ENCODE peak calls at places on chromosomes 12 and 14, in seven cellular contexts. Z, F, A, N, U, R and M are unnamed samples.

GRCh38 chr14:77267937-77268699 is 2.9 kb downstream of the NGB start:
- DNase-seq in N (no peak), R (no peak), A (no peak), F (no peak), Z (no peak), U (no peak), M (no peak)

GRCh38 chr14:77031680-77032482 is 3.4 kb upstream of the IRF2BPL start:
- DNase-seq in Z (no peak), U (no peak), R (no peak), N (no peak), F (peak), A (peak), M (no peak)

GRCh38 chr12:113634982-113635381 is 163.3 kb upstream of the LHX5 start:
- DNase-seq in N (no peak), R (no peak), U (no peak), F (no peak), Z (no peak), A (no peak), M (no peak)

GRCh38 chr14:101183376-101184103 is 280.0 kb upstream of the RTL1 start:
- DNase-seq in U (no peak), Z (no peak), N (peak), A (peak), F (no peak), R (no peak), M (peak)

GRCh38 chr12:55019784-55020183 is at the start of gene NEUROD4:
- DNase-seq in F (no peak), N (peak), R (peak), Z (no peak), U (peak), A (peak), M (peak)

GRCh38 chr12:4116251-4117111 is 157.1 kb upstream of the CCND2 start:
- DNase-seq in F (peak), U (peak), A (peak), R (no peak), N (no peak), Z (peak), M (peak)

GRCh38 chr12:75848533-75848932 is 183.0 kb downstream of the PHLDA1 start:
- DNase-seq in Z (no peak), R (no peak), A (peak), U (no peak), F (no peak), N (no peak), M (no peak)

GRCh38 chr14:94120667-94121335 is 8.6 kb downstream of the IFI27L2 start:
- DNase-seq in F (peak), U (no peak), A (peak), N (no peak), Z (no peak), R (no peak), M (no peak)

GRCh38 chr14:99333841-99334240 is 61.8 kb upstream of the BCL11B start:
- DNase-seq in R (no peak), Z (no peak), N (no peak), U (no peak), A (no peak), F (no peak), M (no peak)

GRCh38 chr14:78178071-78178470 is 7.9 kb downstream of the NRXN3 start:
- DNase-seq in U (no peak), A (no peak), R (no peak), F (no peak), Z (no peak), N (no peak), M (no peak)

GRCh38 chr14:101932668-101933067 is 31.7 kb upstream of the DYNC1H1 start:
- DNase-seq in R (no peak), F (peak), A (no peak), N (no peak), Z (no peak), U (no peak), M (no peak)

GRCh38 chr12:69161835-69162234 is 77.5 kb upstream of the CPSF6 start:
- DNase-seq in R (no peak), N (no peak), Z (no peak), F (no peak), U (no peak), A (peak), M (no peak)

GRCh38 chr14:104133496-104133895 is 4.9 kb upstream of the KIF26A start:
- DNase-seq in N (no peak), U (no peak), F (peak), R (no peak), A (no peak), Z (peak), M (no peak)

GRCh38 chr14:46646796-46647195 is 4.8 kb downstream of the RPL10L start:
- DNase-seq in R (no peak), U (no peak), Z (no peak), F (no peak), N (no peak), A (no peak), M (no peak)

GRCh38 chr14:74670726-74671125 is 42.2 kb downstream of the AREL1 start:
- DNase-seq in N (no peak), A (peak), Z (no peak), F (no peak), U (no peak), R (no peak), M (no peak)

GRCh38 chr12:94761559-94761958 is 111.2 kb upstream of the TMCC3 start:
- DNase-seq in U (no peak), F (no peak), A (peak), R (no peak), N (no peak), Z (no peak), M (peak)

GRCh38 chr14:74959596-74960180 is 4.3 kb upstream of the PGF start:
- DNase-seq in R (no peak), A (no peak), F (no peak), Z (no peak), N (no peak), U (no peak), M (no peak)

GRCh38 chr12:27162229-27162537 is 79.8 kb upstream of the C12orf71 start:
- DNase-seq in R (no peak), F (no peak), U (no peak), Z (no peak), A (no peak), N (no peak), M (no peak)

GRCh38 chr12:120497524-120498150 is 1.7 kb downstream of the DYNLL1 start:
- DNase-seq in A (peak), R (no peak), N (no peak), Z (no peak), U (no peak), F (no peak), M (no peak)

GRCh38 chr12:644293-644639 is 19.0 kb downstream of the NINJ2 start:
- DNase-seq in N (no peak), F (peak), A (no peak), Z (no peak), U (no peak), R (no peak), M (no peak)

GRCh38 chr14:31926123-31926522 is 151.0 kb upstream of the ARHGAP5 start:
- DNase-seq in N (no peak), A (peak), F (no peak), R (no peak), U (no peak), Z (no peak), M (no peak)

GRCh38 chr12:49288412-49288853 is 6.5 kb upstream of the PRPH start:
- DNase-seq in F (peak), Z (no peak), A (peak), N (peak), R (no peak), U (peak), M (peak)

GRCh38 chr12:112537710-112538396 is 119.1 kb downstream of the PTPN11 start:
- DNase-seq in Z (no peak), U (no peak), A (no peak), R (no peak), N (no peak), F (no peak), M (peak)

GRCh38 chr12:112536367-112536730 is 117.6 kb downstream of the PTPN11 start:
- DNase-seq in N (no peak), R (no peak), Z (no peak), A (no peak), U (no peak), F (no peak), M (no peak)

GRCh38 chr12:112538740-112539139 is 120.0 kb downstream of the PTPN11 start:
- DNase-seq in Z (no peak), N (no peak), U (no peak), A (no peak), R (no peak), F (no peak), M (no peak)

GRCh38 chr12:112540021-112540420 is 121.3 kb downstream of the PTPN11 start:
- DNase-seq in N (no peak), A (no peak), U (no peak), F (no peak), Z (no peak), R (no peak), M (no peak)

DNA sequence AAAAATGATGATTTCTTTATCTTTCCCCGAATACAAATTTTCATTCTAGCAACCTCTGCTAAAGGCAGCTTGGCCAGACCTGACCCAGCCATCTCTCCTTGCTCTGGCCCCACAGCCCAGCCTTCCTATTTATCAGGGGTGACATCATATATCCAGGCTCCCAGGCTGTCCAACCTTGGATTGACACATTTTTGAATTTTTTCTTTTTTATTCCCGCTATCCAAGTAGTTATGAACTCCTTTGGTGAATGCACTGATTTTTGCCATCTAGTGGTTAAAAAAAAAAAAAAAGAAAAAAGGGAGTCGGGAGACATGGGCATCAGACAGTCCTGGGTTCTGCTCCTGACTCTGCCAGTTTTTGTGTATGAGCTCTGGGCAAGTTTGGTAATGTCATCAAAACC is 120.5 kb downstream of the PTPN11 start:
- DNase-seq in A (no peak), U (no peak), F (no peak), N (no peak), R (no peak), Z (no peak), M (no peak)
- TF ChIP-seq CTCF in A (no peak), U (no peak), F (no peak), N (no peak), R (no peak), Z (no peak), M (peak)

DNA sequence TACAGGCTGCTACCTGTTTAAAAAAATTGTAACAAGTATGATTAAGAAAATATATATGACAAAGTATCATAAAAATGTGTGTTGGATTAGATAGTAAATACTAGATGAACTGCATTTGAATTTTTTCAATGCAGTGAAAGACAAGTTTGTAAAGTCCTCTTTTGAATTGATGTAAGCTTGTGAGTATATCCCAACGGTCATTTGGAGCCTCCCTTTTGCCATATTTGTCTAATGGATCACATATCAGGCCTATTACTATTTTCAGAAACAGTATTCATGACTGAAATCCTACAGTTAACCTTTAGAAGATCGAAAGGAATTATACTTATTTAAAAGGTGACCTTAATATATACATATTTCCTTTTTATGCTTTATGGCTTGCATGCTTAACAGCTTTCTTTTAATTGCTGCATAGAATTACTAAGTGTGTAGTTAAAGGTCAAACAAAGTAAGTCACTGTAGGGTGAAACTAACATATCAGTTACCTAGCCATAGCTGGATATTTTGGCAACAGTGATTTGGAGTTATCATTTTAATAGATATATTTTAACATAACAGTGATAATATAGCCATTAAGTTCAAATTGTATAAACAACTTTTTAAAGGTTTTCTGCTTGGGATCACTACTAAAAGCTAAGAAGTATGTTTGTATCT is 53.6 kb downstream of the USP15 start:
- DNase-seq in Z (no peak), A (no peak), R (no peak), U (no peak), F (no peak), N (no peak), M (no peak)
- TF ChIP-seq CTCF in Z (no peak), A (no peak), R (no peak), U (no peak), F (no peak), N (no peak), M (no peak)

DNA sequence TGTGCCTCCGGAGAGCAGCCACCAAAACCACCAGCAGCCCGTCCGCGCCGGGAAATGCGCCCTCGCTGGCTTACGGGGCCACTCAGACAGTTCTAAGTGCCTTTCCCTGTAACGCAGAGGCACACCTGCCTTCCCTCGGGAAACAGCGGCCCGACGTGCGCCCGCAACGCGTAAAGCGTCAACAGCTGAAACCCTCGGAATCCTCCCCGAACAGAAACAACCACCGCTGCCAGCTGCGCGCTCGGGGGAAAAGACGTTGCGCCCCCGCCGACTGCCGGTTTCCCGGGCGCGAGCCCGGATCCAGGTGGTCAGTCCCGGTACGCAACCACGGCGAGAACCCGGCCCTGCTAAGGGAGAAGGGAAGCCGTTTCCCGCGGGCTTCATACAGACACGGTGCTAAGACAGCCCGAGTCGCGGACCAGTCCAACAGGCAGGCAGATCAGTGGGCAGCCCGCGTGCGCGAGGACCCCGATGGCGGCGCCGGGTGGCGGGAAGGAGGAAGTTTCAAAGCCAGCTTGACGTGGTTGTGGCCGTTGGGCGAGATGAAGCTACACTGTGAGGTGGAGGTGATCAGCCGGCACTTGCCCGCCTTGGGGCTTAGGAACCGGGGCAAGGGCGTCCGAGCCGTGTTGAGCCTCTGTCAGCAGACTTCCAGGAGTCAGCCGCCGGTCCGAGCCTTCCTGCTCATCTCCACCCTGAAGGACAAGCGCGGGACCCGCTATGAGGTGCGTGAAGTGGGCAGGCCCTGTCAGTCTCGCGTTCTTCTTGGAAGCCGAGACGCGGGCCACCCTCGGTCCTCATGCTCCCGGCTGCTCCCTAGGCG is at the start of gene LRR1:
- DNase-seq in R (peak), F (peak), A (peak), N (peak), Z (peak), U (peak), M (peak)
- TF ChIP-seq CTCF in R (no peak), F (no peak), A (no peak), N (no peak), Z (no peak), U (no peak), M (no peak)

GRCh38 chr12:17527021-17527420 is 563.0 kb downstream of the RERGL start:
- DNase-seq in N (no peak), U (no peak), A (no peak), Z (no peak), R (no peak), F (no peak), M (no peak)

GRCh38 chr12:17528394-17528793 is 561.6 kb downstream of the RERGL start:
- DNase-seq in R (no peak), A (no peak), F (no peak), U (no peak), N (no peak), Z (no peak), M (no peak)
- TF ChIP-seq CTCF in R (no peak), A (no peak), F (no peak), U (no peak), N (no peak), Z (no peak), M (no peak)

GRCh38 chr12:79935021-79935623 is at the start of gene PPP1R12A:
- DNase-seq in Z (peak), A (peak), U (peak), R (peak), N (peak), F (peak), M (peak)
- TF ChIP-seq CTCF in Z (no peak), A (peak), U (peak), R (peak), N (no peak), F (no peak), M (no peak)

DNA sequence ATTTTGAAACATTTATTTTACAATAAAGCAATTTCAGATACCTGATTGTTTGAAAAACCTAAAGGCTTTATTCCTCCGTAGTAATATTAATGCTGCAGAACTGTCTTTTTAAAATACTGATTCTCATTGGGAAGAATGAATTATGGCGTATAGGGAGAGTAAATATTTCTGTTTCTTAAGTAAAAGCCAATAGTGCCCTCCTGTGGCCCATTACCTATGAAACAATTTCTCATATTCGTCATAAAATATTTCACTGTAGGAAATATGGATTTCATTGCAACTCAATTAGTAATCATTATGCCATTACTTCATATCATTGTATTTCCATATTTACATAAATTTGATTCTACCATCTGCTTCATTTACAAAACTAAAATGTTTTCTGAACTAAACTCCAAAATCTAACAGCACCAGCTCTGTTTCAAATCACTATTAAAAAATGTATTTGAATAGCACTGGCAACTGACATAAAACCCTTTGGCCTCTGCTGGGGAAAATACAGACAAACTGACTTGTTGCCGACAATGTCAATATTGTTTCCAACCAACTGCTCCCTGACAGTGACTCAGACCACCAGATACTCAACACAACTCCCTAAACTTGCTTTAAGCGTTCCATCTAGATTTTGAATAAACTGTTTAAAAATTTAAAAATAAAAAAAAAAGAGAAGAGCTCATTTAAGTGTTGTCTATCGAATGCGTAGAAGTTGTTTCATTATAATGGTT is 290.3 kb downstream of the NAV3 start:
- DNase-seq in A (peak), Z (no peak), F (no peak), N (no peak), R (no peak), U (no peak), M (peak)
- TF ChIP-seq CTCF in A (peak), Z (no peak), F (no peak), N (no peak), R (peak), U (peak), M (no peak)

GRCh38 chr12:57546438-57547365 is at the start of gene DCTN2:
- DNase-seq in Z (peak), U (peak), N (peak), F (peak), R (peak), A (peak), M (peak)
- TF ChIP-seq CTCF in Z (no peak), U (peak), N (no peak), F (no peak), R (no peak), A (peak), M (no peak)

GRCh38 chr12:51534675-51535074 is 56.4 kb upstream of the SCN8A start:
- DNase-seq in A (no peak), Z (no peak), F (no peak), N (no peak), U (no peak), R (no peak), M (no peak)

GRCh38 chr12:51538149-51538548 is 52.9 kb upstream of the SCN8A start:
- DNase-seq in A (no peak), Z (no peak), R (no peak), F (no peak), U (no peak), N (no peak), M (no peak)

GRCh38 chr12:51533799-51534198 is 57.2 kb upstream of the SCN8A start:
- DNase-seq in R (no peak), Z (no peak), A (peak), F (no peak), N (no peak), U (no peak), M (no peak)

GRCh38 chr12:51534216-51534615 is 56.8 kb upstream of the SCN8A start:
- DNase-seq in F (no peak), N (no peak), R (no peak), A (no peak), U (no peak), Z (no peak), M (no peak)

DNA sequence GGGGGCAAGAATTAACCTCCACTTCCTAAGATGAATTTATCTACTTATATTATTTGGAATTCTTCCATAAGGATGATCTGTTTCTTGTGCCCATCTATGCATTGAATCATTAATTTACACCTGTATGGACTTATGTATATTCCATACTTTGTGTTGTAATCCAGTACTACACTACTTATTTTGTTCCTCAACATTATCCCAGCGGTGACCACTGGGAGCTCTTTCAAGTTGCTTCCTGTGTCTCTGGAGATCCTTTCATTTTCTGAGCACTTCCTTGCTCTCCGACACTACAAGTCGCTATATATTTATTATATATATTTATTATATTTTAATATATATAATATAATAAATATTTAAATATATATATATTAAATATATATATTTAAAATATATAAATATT is 54.9 kb upstream of the SCN8A start:
- DNase-seq in U (no peak), F (no peak), N (no peak), Z (no peak), A (peak), R (no peak), M (no peak)
- TF ChIP-seq CTCF in U (no peak), F (no peak), N (no peak), Z (no peak), A (peak), R (no peak), M (no peak)

DNA sequence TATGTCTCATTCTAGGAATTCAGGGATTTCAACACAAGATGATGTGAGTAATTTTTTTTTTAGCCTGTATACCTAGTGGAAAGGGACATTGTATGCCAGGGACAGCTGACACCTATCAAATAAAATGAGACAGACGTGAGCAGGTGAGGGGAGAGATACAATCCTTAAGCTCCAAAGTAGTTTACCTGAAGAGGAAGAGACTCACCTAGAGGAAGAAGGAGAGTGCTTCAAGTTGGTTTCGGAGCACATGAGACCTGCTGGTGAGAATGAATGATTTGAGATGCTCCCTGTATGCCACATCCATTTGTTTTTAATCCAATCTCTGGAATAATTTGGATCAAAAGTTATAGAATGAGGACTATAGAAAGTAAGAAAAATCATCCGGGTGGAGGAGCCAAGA is 915.4 kb upstream of the FBXO33 start:
- DNase-seq in A (no peak), U (no peak), N (no peak), Z (no peak), R (no peak), F (no peak), M (no peak)
- TF ChIP-seq CTCF in A (no peak), U (no peak), N (no peak), Z (no peak), R (no peak), F (no peak), M (no peak)